ENCODE peak calls at places on chromosomes 1 and 21, in six cellular contexts. Q is HCT116, V is H9, O is astrocyte, A is endothelial cell of umbilical vein, F is PC-3. P is an unnamed sample.
A peak's percentile ranks its signal among the peaks of the same experiment; 100 is the strongest.

GRCh38 chr1:178055093-178055492 is 38.8 kb upstream of the RASAL2 start:
- DNase-seq in Q (no peak), V (peak; percentile 75), O (no peak), A (no peak), F (peak; percentile 56), P (no peak)

GRCh38 chr1:204601979-204602653 is 83.4 kb downstream of the LRRN2 start:
- DNase-seq in Q (no peak), V (no peak), O (no peak), A (no peak), F (no peak), P (no peak)

GRCh38 chr1:208243851-208244583 is at the start of gene PLXNA2:
- DNase-seq in Q (peak; percentile 15), V (peak; percentile 91), O (peak; percentile 58), A (peak; percentile 78), F (peak; percentile 88), P (peak; percentile 81)

GRCh38 chr1:67599085-67599484 is 85.9 kb upstream of the GADD45A start:
- DNase-seq in Q (no peak), V (no peak), O (no peak), A (no peak), F (no peak), P (no peak)

GRCh38 chr1:235106457-235106856 is 22.2 kb downstream of the TOMM20 start:
- DNase-seq in Q (no peak), V (no peak), O (no peak), A (no peak), F (no peak), P (no peak)

GRCh38 chr1:91997607-91998195 is 32.1 kb upstream of the EPHX4 start:
- DNase-seq in Q (peak; percentile 33), V (no peak), O (peak; percentile 16), A (peak; percentile 59), F (peak; percentile 76), P (peak; percentile 64)

GRCh38 chr1:8026976-8027747 is 1.1 kb upstream of the ERRFI1 start:
- DNase-seq in Q (no peak), V (peak; percentile 47), O (no peak), A (no peak), F (peak; percentile 57), P (no peak)

GRCh38 chr1:66931548-66932124 is 6.8 kb downstream of the MIER1 start:
- DNase-seq in Q (no peak), V (no peak), O (no peak), A (peak; percentile 55), F (no peak), P (no peak)

GRCh38 chr1:234553241-234554156 is 56.5 kb downstream of the IRF2BP2 start:
- DNase-seq in Q (no peak), V (peak; percentile 10), O (peak; percentile 98), A (peak; percentile 45), F (no peak), P (no peak)

GRCh38 chr1:232904566-232904965 is 45.8 kb upstream of the NTPCR start:
- DNase-seq in Q (no peak), V (no peak), O (peak; percentile 84), A (no peak), F (peak; percentile 85), P (no peak)

GRCh38 chr1:230565141-230565540 is 77.1 kb upstream of the COG2 start:
- DNase-seq in Q (no peak), V (no peak), O (no peak), A (no peak), F (no peak), P (no peak)

GRCh38 chr1:154212083-154212482 is 6.0 kb upstream of the CFAP141 start:
- DNase-seq in Q (no peak), V (no peak), O (no peak), A (no peak), F (no peak), P (no peak)

GRCh38 chr1:58858344-58858673 is 74.5 kb upstream of the JUN start:
- DNase-seq in Q (no peak), V (no peak), O (peak; percentile 81), A (no peak), F (peak; percentile 13), P (no peak)

GRCh38 chr1:200332716-200333115 is 77.1 kb downstream of the ZNF281 start:
- DNase-seq in Q (no peak), V (no peak), O (peak; percentile 75), A (no peak), F (no peak), P (no peak)

GRCh38 chr1:93442276-93442675 is 5.6 kb upstream of the FNBP1L start:
- DNase-seq in Q (no peak), V (no peak), O (no peak), A (no peak), F (peak; percentile 70), P (peak; percentile 48)

GRCh38 chr1:10065344-10065685 is 32.6 kb downstream of the UBE4B start:
- DNase-seq in Q (no peak), V (no peak), O (no peak), A (peak; percentile 30), F (no peak), P (no peak)

GRCh38 chr1:115411388-115412063 is 73.5 kb upstream of the NGF start:
- DNase-seq in Q (peak; percentile 7), V (no peak), O (peak; percentile 67), A (no peak), F (peak; percentile 70), P (peak; percentile 97)

GRCh38 chr21:39849014-39849655 is 18.1 kb upstream of the PCP4 start:
- DNase-seq in Q (no peak), V (no peak), O (peak; percentile 74), A (no peak), F (no peak), P (no peak)

GRCh38 chr1:192732787-192733186 is 76.1 kb upstream of the RGS2 start:
- DNase-seq in Q (peak; percentile 28), V (no peak), O (no peak), A (no peak), F (peak; percentile 25), P (no peak)

GRCh38 chr1:197393105-197393504 is 125.1 kb downstream of the CRB1 start:
- DNase-seq in Q (no peak), V (no peak), O (no peak), A (no peak), F (no peak), P (no peak)

GRCh38 chr1:236064674-236065508 is at the start of gene NID1:
- DNase-seq in Q (no peak), V (peak; percentile 89), O (peak; percentile 71), A (peak; percentile 75), F (peak; percentile 71), P (no peak)

GRCh38 chr1:85911742-85912141 is 203.5 kb upstream of the ZNHIT6 start:
- DNase-seq in Q (peak; percentile 16), V (no peak), O (no peak), A (peak; percentile 9), F (peak; percentile 34), P (no peak)

GRCh38 chr21:45699251-45699942 is 55.9 kb downstream of the PCBP3 start:
- DNase-seq in Q (no peak), V (no peak), O (no peak), A (no peak), F (no peak), P (no peak)

DNA sequence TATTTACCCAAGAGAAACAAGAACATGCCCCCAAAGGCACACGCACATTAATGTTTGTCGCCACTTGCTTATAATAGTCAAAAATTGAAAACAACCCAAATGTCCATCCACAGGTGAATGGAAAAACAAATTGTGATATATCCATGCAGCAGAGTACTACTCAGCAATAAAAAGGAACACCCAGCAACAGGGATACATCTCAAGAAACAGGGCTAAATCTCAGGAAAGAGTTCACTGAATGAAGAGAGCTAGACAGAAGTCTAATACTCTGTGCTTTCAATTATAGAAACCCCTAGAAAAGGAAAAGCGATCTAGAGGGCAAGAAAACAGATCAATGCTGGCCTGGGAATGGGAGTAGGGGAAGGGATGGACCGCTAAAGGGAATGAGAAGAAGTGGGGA is 36.7 kb upstream of the LAPTM5 start:
- DNase-seq in Q (no peak), V (no peak), O (no peak), A (no peak), F (no peak), P (no peak)
- H4K20me1 ChIP-seq in Q (no peaks in the 10 kb centered on the region), V (no peaks in the 10 kb centered on the region), O (peaks cover 3% of the 10 kb centered on the region), A (no peaks in the 10 kb centered on the region), F (no peaks in the 10 kb centered on the region), P (no peaks in the 10 kb centered on the region)

GRCh38 chr1:160826546-160826945 is 30.6 kb downstream of the LY9 start:
- DNase-seq in Q (no peak), V (no peak), O (peak; percentile 70), A (no peak), F (peak; percentile 99), P (peak; percentile 89)

GRCh38 chr1:160819186-160819585 is 23.2 kb downstream of the LY9 start:
- DNase-seq in Q (no peak), V (no peak), O (no peak), A (no peak), F (no peak), P (no peak)

GRCh38 chr1:160827418-160827817 is 31.4 kb downstream of the LY9 start:
- DNase-seq in Q (no peak), V (no peak), O (no peak), A (no peak), F (peak; percentile 56), P (no peak)

GRCh38 chr1:160818207-160818935 is 22.4 kb downstream of the LY9 start:
- DNase-seq in Q (no peak), V (no peak), O (no peak), A (no peak), F (no peak), P (no peak)

GRCh38 chr1:160821627-160822026 is 25.7 kb downstream of the LY9 start:
- DNase-seq in Q (no peak), V (no peak), O (no peak), A (no peak), F (no peak), P (no peak)
- TF ChIP-seq CTCF in Q (peak; percentile 45), V (peak; percentile 64), O (no peak), A (peak; percentile 5), F (peak; percentile 46), P (no peak)

GRCh38 chr1:16326833-16327404 is 25.4 kb downstream of the FBXO42 start:
- DNase-seq in Q (no peak), V (no peak), O (no peak), A (no peak), F (no peak), P (no peak)
- H4K20me1 ChIP-seq in Q (peaks cover 9% of the 10 kb centered on the region), V (no peaks in the 10 kb centered on the region), O (peaks cover 36% of the 10 kb centered on the region), A (no peaks in the 10 kb centered on the region), F (peaks cover 6% of the 10 kb centered on the region), P (no peaks in the 10 kb centered on the region)

GRCh38 chr21:29287383-29287782 is 11.3 kb upstream of the BACH1 start:
- DNase-seq in Q (no peak), V (no peak), O (no peak), A (peak; percentile 60), F (no peak), P (no peak)

GRCh38 chr21:29293495-29293894 is 5.2 kb upstream of the BACH1 start:
- DNase-seq in Q (no peak), V (no peak), O (no peak), A (no peak), F (no peak), P (no peak)

GRCh38 chr21:29289317-29289716 is 9.4 kb upstream of the BACH1 start:
- DNase-seq in Q (no peak), V (no peak), O (no peak), A (peak; percentile 85), F (no peak), P (no peak)

GRCh38 chr21:29290245-29290644 is 8.5 kb upstream of the BACH1 start:
- DNase-seq in Q (no peak), V (no peak), O (no peak), A (peak; percentile 44), F (no peak), P (no peak)

DNA sequence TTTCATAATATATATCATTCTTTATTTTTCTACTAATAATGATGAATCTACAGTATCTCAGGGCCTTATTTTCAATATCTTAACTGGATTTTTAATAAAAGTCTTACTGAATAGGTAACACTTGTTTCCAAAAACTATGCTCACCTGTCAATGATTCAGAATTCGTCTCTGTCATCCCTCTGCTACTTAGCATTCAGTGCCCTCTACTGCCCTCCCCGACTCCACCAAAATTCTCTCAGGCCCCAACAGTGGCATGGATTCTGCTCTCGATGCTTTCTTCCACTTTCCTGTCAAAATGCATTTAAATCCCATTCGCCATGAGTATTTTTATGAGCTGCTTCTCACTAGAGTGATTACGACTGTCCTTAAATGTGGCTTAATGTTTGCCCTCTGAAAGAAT is 10.5 kb upstream of the BACH1 start:
- DNase-seq in Q (no peak), V (no peak), O (no peak), A (no peak), F (no peak), P (no peak)
- TF ChIP-seq CTCF in Q (no peak), V (no peak), O (no peak), A (no peak), F (no peak), P (no peak)